ENCODE peak calls at places on chromosome 15, in six cellular contexts. E, R, W, T, G and L are unnamed samples.

GRCh38 chr15:60005352-60006202 is 1.5 kb downstream of the FOXB1 start:
- DNase-seq in E (peak), R (no peak), W (no peak), T (no peak), G (peak), L (no peak)

GRCh38 chr15:99384992-99385669 is 133.8 kb downstream of the LRRC28 start:
- DNase-seq in E (no peak), R (no peak), W (no peak), T (no peak), G (no peak), L (no peak)

GRCh38 chr15:76962337-76963013 is 30.9 kb downstream of the RCN2 start:
- DNase-seq in E (no peak), R (no peak), W (no peak), T (no peak), G (no peak), L (no peak)

GRCh38 chr15:101121511-101122090 is 130.2 kb downstream of the CHSY1 start:
- DNase-seq in E (peak), R (no peak), W (peak), T (no peak), G (peak), L (no peak)

GRCh38 chr15:69734699-69735098 is 282.1 kb downstream of the RPLP1 start:
- DNase-seq in E (no peak), R (no peak), W (no peak), T (no peak), G (no peak), L (no peak)

GRCh38 chr15:42059661-42060476 is 34.5 kb downstream of the PLA2G4D start:
- DNase-seq in E (peak), R (peak), W (peak), T (peak), G (peak), L (no peak)

GRCh38 chr15:26132786-26133185 is 269.7 kb upstream of the ATP10A start:
- DNase-seq in E (no peak), R (no peak), W (no peak), T (no peak), G (no peak), L (no peak)

GRCh38 chr15:62928242-62928995 is 114.1 kb upstream of the TPM1 start:
- DNase-seq in E (no peak), R (no peak), W (no peak), T (peak), G (no peak), L (no peak)

GRCh38 chr15:39058371-39059131 is 493.9 kb upstream of the RASGRP1 start:
- DNase-seq in E (no peak), R (no peak), W (no peak), T (no peak), G (no peak), L (no peak)

GRCh38 chr15:53013329-53013728 is 223.2 kb upstream of the ONECUT1 start:
- DNase-seq in E (no peak), R (no peak), W (no peak), T (no peak), G (no peak), L (no peak)

GRCh38 chr15:75307778-75308390 is 25.2 kb downstream of the GOLGA6D start:
- DNase-seq in E (peak), R (no peak), W (peak), T (peak), G (peak), L (no peak)

GRCh38 chr15:78338756-78339155 is 1.4 kb upstream of the CRABP1 start:
- DNase-seq in E (no peak), R (no peak), W (no peak), T (no peak), G (no peak), L (no peak)

GRCh38 chr15:64883097-64883581 is 28.6 kb upstream of the ANKDD1A start:
- DNase-seq in E (no peak), R (peak), W (no peak), T (no peak), G (no peak), L (peak)

GRCh38 chr15:37109151-37109912 is 9.0 kb upstream of the MEIS2 start:
- DNase-seq in E (peak), R (no peak), W (no peak), T (no peak), G (peak), L (no peak)

GRCh38 chr15:31157644-31158069 is 56.1 kb upstream of the TRPM1 start:
- DNase-seq in E (no peak), R (no peak), W (no peak), T (peak), G (no peak), L (no peak)

GRCh38 chr15:68595761-68596160 is 17.0 kb downstream of the CORO2B start:
- DNase-seq in E (no peak), R (no peak), W (no peak), T (no peak), G (no peak), L (no peak)

GRCh38 chr15:48505067-48505466 is 140.4 kb downstream of the FBN1 start:
- DNase-seq in E (no peak), R (no peak), W (no peak), T (no peak), G (no peak), L (no peak)

GRCh38 chr15:35491999-35492398 is 54.0 kb downstream of the DPH6 start:
- DNase-seq in E (no peak), R (no peak), W (no peak), T (no peak), G (no peak), L (no peak)

GRCh38 chr15:37764733-37765191 is 169.7 kb upstream of the TMCO5A start:
- DNase-seq in E (peak), R (no peak), W (peak), T (peak), G (no peak), L (no peak)

GRCh38 chr15:59918994-59919951 is 84.8 kb upstream of the FOXB1 start:
- DNase-seq in E (no peak), R (no peak), W (no peak), T (peak), G (no peak), L (no peak)

GRCh38 chr15:60627544-60627943 is 148.6 kb upstream of the ICE2 start:
- DNase-seq in E (no peak), R (no peak), W (no peak), T (no peak), G (no peak), L (no peak)

GRCh38 chr15:97461212-97461611 is 499.3 kb upstream of the ARRDC4 start:
- DNase-seq in E (no peak), R (no peak), W (no peak), T (no peak), G (no peak), L (no peak)